ENCODE peak calls at places on chromosome 11, in ten cellular contexts. D is vagina, V is right lobe of liver, B is Calu3, M is endothelial cell, Z is GM10248, N is AG10803, X is astrocyte of the spinal cord, E is endothelial cell of umbilical vein, I is Caco-2. R is an unnamed sample.
A peak's percentile ranks its signal among the peaks of the same experiment; 100 is the strongest.

GRCh38 chr11:11843233-11843632 is 1.5 kb downstream of the USP47 start:
- DNase-seq in D (no peak), V (no peak), B (no peak), M (no peak), Z (peak; percentile 31), N (peak; percentile 69), X (peak; percentile 73), E (peak; percentile 77), I (no peak), R (peak; percentile 72)

GRCh38 chr11:64531422-64531821 is 59.6 kb upstream of the SLC22A12 start:
- DNase-seq in D (no peak), V (no peak), B (no peak), M (no peak), Z (no peak), N (no peak), X (no peak), E (no peak), I (no peak), R (no peak)

GRCh38 chr11:18364495-18365047 is 29.8 kb upstream of the LDHA start:
- DNase-seq in D (no peak), V (no peak), B (no peak), M (no peak), Z (no peak), N (peak; percentile 48), X (no peak), E (no peak), I (no peak), R (no peak)

GRCh38 chr11:46555269-46556054 is 38.4 kb downstream of the AMBRA1 start:
- DNase-seq in D (no peak), V (no peak), B (no peak), M (no peak), Z (no peak), N (peak; percentile 75), X (peak; percentile 57), E (peak; percentile 48), I (no peak), R (peak; percentile 3)

GRCh38 chr11:95371147-95371546 is 140.1 kb upstream of the SESN3 start:
- DNase-seq in D (no peak), V (no peak), B (no peak), M (no peak), Z (no peak), N (no peak), X (no peak), E (no peak), I (no peak), R (no peak)

GRCh38 chr11:18144243-18144642 is 11.9 kb downstream of the MRGPRX3 start:
- DNase-seq in D (no peak), V (no peak), B (peak; percentile 34), M (no peak), Z (no peak), N (peak; percentile 2), X (no peak), E (no peak), I (no peak), R (no peak)

GRCh38 chr11:88174627-88175003 is 628 bp downstream of the RAB38 start:
- DNase-seq in D (no peak), V (peak; percentile 66), B (peak; percentile 62), M (peak; percentile 60), Z (peak; percentile 38), N (peak; percentile 74), X (peak; percentile 67), E (peak; percentile 80), I (no peak), R (peak; percentile 51)

GRCh38 chr11:7983832-7984590 is 3.1 kb upstream of the EIF3F start:
- DNase-seq in D (no peak), V (no peak), B (no peak), M (no peak), Z (no peak), N (no peak), X (no peak), E (no peak), I (no peak), R (no peak)

GRCh38 chr11:19656140-19656541 is 56.5 kb upstream of the NAV2 start:
- DNase-seq in D (no peak), V (no peak), B (no peak), M (no peak), Z (no peak), N (no peak), X (no peak), E (no peak), I (no peak), R (no peak)

GRCh38 chr11:19660076-19660475 is 52.6 kb upstream of the NAV2 start:
- DNase-seq in D (no peak), V (no peak), B (peak; percentile 77), M (no peak), Z (peak; percentile 76), N (peak; percentile 49), X (peak; percentile 79), E (peak; percentile 60), I (peak; percentile 12), R (peak; percentile 63)

GRCh38 chr11:19661827-19662226 is 50.8 kb upstream of the NAV2 start:
- DNase-seq in D (no peak), V (no peak), B (no peak), M (no peak), Z (no peak), N (no peak), X (no peak), E (no peak), I (no peak), R (no peak)

GRCh38 chr11:19659529-19659928 is 53.1 kb upstream of the NAV2 start:
- DNase-seq in D (no peak), V (no peak), B (no peak), M (no peak), Z (no peak), N (no peak), X (no peak), E (no peak), I (no peak), R (no peak)

DNA sequence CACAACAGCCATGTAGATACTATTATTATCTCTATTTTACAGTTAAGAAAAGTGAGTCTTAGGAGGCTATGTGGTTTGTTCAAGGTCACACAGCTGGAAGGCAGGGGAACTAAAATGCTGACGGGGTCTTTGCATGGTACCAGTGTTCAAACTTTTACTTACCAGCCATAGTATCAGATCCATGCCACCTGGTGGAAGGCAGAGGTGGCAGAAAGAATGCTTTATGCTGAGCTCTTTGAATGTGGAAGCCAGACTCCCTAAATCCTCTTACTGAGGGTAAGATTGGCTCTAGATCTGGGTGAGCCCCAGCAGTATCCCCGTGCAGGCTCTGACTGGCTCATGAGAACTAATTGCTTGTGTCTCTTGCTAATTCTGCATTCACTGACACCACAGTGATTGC is 54.3 kb upstream of the NAV2 start:
- DNase-seq in D (no peak), V (no peak), B (no peak), M (no peak), Z (no peak), N (no peak), X (no peak), E (no peak), I (no peak), R (no peak)
- TF ChIP-seq CTCF in D (no peak), V (no peak), B (no peak), M (no peak), Z (no peak), N (no peak), X (peak; percentile 24), E (peak; percentile 35), I (no peak), R (peak; percentile 46)

DNA sequence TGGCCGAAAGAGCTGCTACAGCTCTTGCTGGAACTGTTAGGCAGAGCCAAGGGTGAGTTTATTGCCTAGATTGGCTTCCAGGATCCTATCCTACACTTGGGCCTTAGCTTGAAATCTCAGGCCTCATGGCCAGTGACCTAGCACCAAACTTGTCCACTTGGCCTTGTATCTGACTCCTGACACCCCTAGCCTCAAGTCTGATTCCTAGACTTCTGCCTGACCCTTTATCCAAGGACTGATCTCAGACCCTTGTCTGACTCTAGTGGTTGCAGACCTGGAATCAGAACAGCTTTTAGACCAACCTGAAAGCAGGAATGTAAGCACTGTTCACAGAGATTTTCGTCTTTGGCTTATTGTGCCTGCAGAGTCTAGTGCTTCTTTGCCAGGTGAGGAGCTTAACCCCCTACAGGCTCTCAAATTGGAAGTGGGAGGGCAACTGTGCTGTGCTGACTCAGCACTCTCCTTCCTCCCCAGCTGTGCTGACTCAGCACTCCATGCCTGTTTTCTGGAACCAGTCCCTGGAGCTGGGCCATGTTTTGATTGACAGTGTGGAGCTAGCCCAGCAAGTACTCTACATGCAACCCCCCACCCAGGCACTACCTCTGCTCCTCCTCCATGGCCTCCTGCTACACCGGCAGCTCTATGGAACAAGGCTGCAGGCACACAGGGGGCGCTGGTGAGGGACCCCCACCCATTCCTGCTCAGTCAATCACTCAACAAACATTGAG is 35.1 kb downstream of the RRP8 start:
- DNase-seq in D (no peak), V (no peak), B (no peak), M (no peak), Z (no peak), N (peak; percentile 57), X (peak; percentile 73), E (peak; percentile 66), I (no peak), R (peak; percentile 18)
- TF ChIP-seq CTCF in D (no peak), V (no peak), B (no peak), M (no peak), Z (no peak), N (no peak), X (peak; percentile 15), E (no peak), I (no peak), R (peak; percentile 27)

DNA sequence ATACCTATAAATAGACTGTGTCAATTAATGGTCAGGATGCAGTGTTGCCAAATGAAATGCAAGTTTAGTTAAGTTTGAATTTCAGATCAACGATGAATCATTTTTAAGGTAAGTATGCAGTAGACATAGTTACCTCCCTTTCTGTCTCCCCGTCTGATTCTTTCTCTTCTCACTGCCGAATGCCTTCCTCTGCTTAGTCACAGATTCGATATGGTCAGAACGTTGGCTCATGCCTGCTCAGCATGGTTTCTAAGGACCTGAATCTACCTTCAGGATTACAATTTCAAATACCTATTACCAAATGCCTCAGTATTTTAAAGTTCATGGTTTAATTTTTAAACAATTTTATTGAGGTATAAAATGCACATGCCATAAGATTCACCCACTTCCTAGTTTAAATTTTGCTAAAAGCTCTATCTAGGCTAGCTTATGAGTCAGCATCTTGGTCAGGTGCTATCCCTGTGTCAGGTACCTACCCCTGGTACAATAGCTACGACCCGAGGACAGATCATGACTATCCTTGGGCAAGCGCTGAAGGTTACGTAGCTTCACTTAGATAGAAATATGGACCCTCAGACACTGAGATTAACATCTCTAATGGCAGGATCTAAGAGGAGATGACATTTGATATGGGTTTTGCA is 78.2 kb upstream of the SPON1 start:
- DNase-seq in D (no peak), V (no peak), B (no peak), M (no peak), Z (no peak), N (no peak), X (peak; percentile 21), E (no peak), I (no peak), R (no peak)
- TF ChIP-seq CTCF in D (no peak), V (no peak), B (no peak), M (no peak), Z (no peak), N (no peak), X (no peak), E (no peak), I (no peak), R (no peak)

DNA sequence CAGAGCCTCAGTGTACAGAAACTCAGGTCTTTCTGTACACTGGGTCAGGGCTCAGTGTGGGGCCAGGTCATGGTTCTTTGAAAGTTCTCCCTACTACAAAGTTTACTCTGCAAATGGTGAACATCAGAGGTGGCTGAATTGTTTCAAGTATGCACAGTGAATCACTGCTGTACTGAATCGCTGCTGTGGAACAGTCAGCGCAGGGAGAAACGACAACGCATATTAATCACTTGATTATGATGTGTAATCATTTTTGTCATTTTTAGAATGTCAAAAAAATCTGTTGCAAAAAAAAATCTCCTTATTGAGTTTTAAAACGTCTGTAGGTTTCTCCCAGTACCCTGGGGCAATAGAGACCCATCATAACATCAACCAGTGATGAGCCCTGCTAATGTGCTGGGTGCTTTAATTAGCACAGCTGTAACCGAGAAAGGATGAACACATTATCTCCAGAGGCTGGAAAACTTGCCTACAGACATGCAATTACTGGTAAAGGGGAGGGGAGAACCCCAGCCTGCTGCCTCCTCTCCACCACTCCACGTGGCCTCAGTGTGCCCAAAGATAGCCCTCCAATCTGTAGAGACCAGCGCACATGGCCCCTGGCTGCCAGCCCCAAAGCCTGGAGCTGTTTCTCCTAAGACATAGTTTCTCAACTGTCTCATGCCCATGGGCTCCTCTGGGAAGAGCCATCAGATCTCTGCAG is 12.8 kb downstream of the ARRB1 start:
- DNase-seq in D (no peak), V (no peak), B (no peak), M (no peak), Z (no peak), N (peak; percentile 32), X (no peak), E (peak; percentile 14), I (no peak), R (peak; percentile 71)
- TF ChIP-seq CTCF in D (no peak), V (no peak), B (no peak), M (no peak), Z (no peak), N (no peak), X (no peak), E (no peak), I (no peak), R (no peak)

R was measured in HFFc6.